ENCODE peak calls at places on chromosomes 4 and X, in five cellular contexts. O is body of pancreas, G is heart left ventricle, K is brain microvascular endothelial cell, W is esophagus squamous epithelium. E is an unnamed sample.

GRCh38 chrX:118839334-118839958 is 15.8 kb downstream of the ZCCHC12 start:
- DNase-seq in O (peak), K (peak), G (peak), W (no peak), E (peak)

GRCh38 chr4:32987111-32987510 is 2266.9 kb downstream of the PCDH7 start:
- DNase-seq in G (no peak), K (no peak), O (no peak), W (no peak), E (no peak)

GRCh38 chr4:15003891-15004700 is 1.8 kb downstream of the CPEB2 start:
- DNase-seq in O (peak), G (peak), W (no peak), K (no peak), E (peak)

GRCh38 chr4:181157647-181158046 is 1085.6 kb upstream of the TENM3 start:
- DNase-seq in K (no peak), W (no peak), O (no peak), G (no peak), E (no peak)

GRCh38 chrX:33434256-33435092 is 223.1 kb upstream of the DMD start:
- DNase-seq in O (peak), G (peak), W (no peak), K (peak), E (peak)

GRCh38 chrX:105424729-105425128 is 204.2 kb upstream of the TEX13A start:
- DNase-seq in G (no peak), O (no peak), K (no peak), W (no peak), E (no peak)

GRCh38 chr4:41719417-41719816 is 29.1 kb downstream of the PHOX2B start:
- DNase-seq in O (no peak), G (no peak), W (no peak), K (no peak), E (no peak)

GRCh38 chrX:42597481-42597880 is 180.5 kb downstream of the PPP1R2C start:
- DNase-seq in O (no peak), K (no peak), G (no peak), W (no peak), E (no peak)

GRCh38 chrX:122625821-122626220 is 558.3 kb upstream of the GRIA3 start:
- DNase-seq in G (no peak), O (no peak), W (no peak), K (no peak), E (no peak)

GRCh38 chr4:189305500-189305899 is 635.2 kb upstream of the FRG1 start:
- DNase-seq in K (no peak), O (no peak), G (no peak), W (no peak), E (no peak)

GRCh38 chrX:154732421-154733071 is 18.3 kb downstream of the GAB3 start:
- DNase-seq in G (no peak), W (no peak), O (no peak), K (peak), E (no peak)

GRCh38 chr4:78781086-78781630 is 5.0 kb downstream of the BMP2K start:
- DNase-seq in G (no peak), K (no peak), O (no peak), W (no peak), E (no peak)

GRCh38 chr4:40388248-40388647 is 53.1 kb downstream of the CHRNA9 start:
- DNase-seq in G (no peak), K (no peak), W (no peak), O (no peak), E (no peak)

GRCh38 chr4:1480720-1481119 is 74.5 kb upstream of the NKX1-1 start:
- DNase-seq in K (no peak), O (no peak), W (no peak), G (no peak), E (no peak)

GRCh38 chr4:184762100-184762499 is 28.2 kb upstream of the CENPU start:
- DNase-seq in W (no peak), K (no peak), O (no peak), G (no peak), E (no peak)

GRCh38 chr4:53931423-53932060 is 132.9 kb downstream of the CHIC2 start:
- DNase-seq in K (peak), G (no peak), W (no peak), O (no peak), E (no peak)

GRCh38 chr4:16788893-16789292 is 109.6 kb downstream of the LDB2 start:
- DNase-seq in K (no peak), O (no peak), G (no peak), W (no peak), E (no peak)

GRCh38 chr4:7052923-7053715 is 9.9 kb downstream of the TADA2B start:
- DNase-seq in K (no peak), G (no peak), O (no peak), W (no peak), E (no peak)

DNA sequence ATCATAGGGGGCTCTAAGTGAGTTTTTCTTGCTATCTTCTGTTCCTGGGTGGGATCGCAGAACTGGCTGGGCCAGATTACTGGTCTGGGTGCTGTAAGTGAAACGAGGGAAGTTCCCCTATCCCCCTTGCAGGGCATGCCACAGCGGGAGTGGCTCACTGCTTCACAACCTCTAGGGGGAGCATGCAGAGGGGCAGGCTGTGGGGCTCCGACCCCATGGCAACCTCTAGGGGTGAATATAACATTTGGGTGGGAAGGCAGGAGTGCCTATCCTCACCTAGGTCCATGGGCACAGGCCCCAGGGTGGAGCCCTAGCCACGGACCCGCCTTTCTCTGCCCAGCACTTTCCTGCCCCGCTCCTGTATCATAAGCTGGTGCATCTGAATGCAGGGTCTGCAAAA is 1.7 kb upstream of the RRAGB start:
- DNase-seq in K (no peak), O (no peak), W (no peak), G (no peak), E (no peak)
- TF ChIP-seq CTCF in K (no peak), O (no peak), W (no peak), G (no peak), E (no peak)

DNA sequence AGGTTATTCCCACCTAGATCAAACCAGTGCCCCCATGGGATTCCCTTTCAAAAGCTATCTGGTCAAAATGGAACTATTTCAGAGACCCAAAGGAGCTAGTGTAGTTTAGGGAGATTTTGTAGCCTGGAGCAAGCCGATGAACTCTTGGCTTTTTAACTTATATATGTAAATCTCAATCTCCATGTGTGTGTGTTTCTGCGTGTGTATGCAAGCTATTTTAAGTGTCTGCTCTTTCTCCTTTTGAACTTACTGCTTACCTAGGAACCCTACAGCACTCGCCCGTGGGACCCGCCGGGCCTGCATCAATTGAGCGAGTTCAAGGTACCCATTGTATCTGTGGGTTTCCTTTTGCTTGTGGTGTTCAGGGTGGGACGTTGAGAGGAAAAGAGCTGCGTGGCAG is 10.4 kb downstream of the CSTF2 start:
- DNase-seq in G (no peak), O (no peak), W (no peak), K (no peak), E (no peak)
- H3K27ac ChIP-seq in G (no peak), O (no peak), W (no peak), K (no peak), E (no peak)

GRCh38 chr4:156475322-156475721 is 496.3 kb downstream of the PDGFC start:
- DNase-seq in O (no peak), K (peak), G (no peak), W (no peak), E (no peak)
- TF ChIP-seq CTCF in O (peak), K (peak), G (peak), W (peak), E (no peak)

DNA sequence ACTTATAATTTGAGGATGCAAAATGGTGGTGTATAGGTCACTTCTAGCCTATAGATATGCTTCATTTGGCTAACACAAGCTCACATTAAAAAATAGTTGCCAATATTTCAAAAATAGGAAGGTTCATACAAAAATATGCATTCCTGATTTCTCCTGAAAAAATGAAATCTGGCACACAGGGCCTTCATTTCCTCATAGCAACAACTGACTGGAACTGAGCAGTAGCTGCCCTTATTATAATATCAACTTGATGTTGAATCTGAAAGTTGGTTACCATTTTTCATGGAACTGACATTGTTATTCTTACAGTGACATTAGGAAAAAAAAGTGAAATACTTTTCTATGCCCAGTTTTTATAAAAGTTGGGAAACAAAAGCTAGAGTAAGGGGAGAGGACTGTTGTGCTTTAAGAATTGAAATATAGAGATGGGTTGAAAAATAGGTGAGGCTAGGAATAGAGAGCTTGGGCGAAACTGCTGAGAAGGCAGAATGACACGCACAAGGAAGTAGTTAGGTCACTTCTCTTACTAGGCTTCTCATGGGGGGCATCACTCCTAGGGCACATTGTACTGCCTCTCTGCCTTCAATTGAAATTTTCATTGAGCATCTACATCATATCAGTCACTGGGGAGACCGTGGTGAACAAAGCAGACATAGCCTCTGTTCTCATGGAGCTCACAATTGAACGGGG is 43.1 kb upstream of the C1GALT1C1 start:
- DNase-seq in K (no peak), W (no peak), G (no peak), O (no peak), E (no peak)
- H3K27ac ChIP-seq in K (peak), W (peak), G (peak), O (no peak), E (no peak)

GRCh38 chrX:12970691-12971202 is 4.2 kb upstream of the TMSB4X start:
- DNase-seq in W (no peak), G (no peak), K (no peak), O (peak), E (no peak)
- TF ChIP-seq CTCF in W (no peak), G (peak), K (peak), O (peak), E (no peak)

DNA sequence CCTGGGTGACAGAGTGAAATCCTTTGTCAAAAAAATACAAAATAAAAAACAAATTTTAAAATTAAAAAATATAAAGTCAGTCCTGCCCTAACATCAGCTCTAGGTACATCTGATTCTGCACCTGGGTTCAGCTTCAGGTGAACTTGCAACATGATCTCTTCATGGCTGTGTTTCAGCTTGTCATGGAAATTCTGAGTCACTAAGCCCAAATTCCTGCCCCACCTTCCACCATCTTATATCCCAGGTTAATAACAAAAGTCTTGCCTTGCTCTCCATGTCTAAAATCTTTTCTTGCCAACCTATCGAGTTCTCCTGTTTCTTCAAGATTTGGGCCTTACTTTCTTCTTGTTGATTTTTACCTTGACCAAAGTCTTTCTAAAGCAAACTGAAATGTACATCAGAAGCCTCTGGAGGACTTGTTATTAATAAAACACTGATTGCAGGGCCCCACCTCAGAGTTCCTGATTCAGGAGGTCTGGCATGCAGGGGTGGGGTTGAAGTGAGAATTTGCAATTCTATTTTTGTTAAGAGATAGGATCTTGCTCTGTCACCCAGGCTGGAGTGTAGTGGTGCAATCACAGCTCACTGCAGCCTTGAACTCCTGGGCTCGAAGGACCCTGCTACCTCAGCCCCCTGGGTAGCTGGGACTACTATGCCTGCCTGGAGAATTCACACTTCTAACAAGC is 125.8 kb upstream of the VCX3A start:
- DNase-seq in O (no peak), W (no peak), K (no peak), G (no peak), E (no peak)
- H3K27ac ChIP-seq in O (no peak), W (peak), K (no peak), G (no peak), E (no peak)

DNA sequence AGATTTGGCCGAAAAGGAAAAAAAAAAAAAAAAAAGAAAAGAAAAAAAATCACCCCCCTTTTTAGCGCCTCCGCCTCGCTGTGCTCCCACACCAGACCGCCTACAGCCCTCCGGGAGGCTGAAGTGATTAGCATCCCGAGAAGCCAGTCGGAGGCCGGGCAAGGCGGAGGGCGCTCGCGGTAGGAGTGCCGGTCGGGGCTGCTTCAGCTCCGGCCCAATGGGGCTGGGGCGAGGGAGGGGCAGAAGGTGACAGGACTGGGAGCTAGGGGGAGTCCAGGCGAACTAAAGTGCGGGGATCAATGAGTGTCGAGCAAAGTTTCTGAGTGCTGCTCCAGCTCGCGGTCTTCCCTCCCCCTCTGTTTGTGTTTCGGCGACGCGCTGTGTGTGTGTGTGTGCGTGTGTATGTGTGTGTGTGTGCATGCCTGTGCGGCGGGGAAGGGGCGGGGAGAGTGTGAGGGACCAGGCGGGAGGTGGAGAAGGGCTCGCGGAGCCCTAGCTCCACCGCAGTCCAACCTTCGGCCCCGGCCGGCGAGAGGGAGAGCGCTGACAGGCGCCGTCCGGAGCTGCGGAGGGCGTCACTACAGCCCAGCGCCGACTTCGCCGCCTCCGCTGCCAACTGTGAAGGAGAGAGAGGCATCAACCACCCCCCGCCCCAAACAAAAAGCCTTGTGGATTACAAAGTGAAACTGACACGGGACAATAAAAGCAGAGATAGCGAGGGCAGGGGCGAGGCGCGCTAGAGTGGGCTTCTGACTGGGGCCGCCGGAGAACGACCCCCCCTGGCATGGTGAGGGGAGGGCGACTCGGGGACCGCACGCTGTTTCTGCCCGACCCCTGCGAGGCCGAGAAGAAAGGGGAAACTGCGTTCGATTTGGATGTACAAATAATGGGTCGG is at the start of gene FAT4:
- DNase-seq in W (peak), G (peak), K (peak), O (peak), E (peak)
- TF ChIP-seq CTCF in W (no peak), G (peak), K (peak), O (no peak), E (no peak)

GRCh38 chrX:45506149-45506768 is 305.6 kb upstream of the DIPK2B start:
- DNase-seq in G (no peak), O (no peak), K (no peak), W (no peak), E (no peak)
- H3K27ac ChIP-seq in G (peak), O (peak), K (peak), W (peak), E (peak)

E was measured in colonic mucosa.